ENCODE peak calls at places on chromosomes 5 and 9, in six cellular contexts. S, H, R, Y, M and W are unnamed samples.

GRCh38 chr5:178280631-178281030 is 48.0 kb upstream of the PHYKPL start:
- DNase-seq in Y (no peak), M (no peak), S (no peak), R (no peak), H (no peak), W (no peak)

GRCh38 chr9:128160603-128160987 is 530 bp downstream of the BBLN start:
- DNase-seq in M (peak), R (peak), Y (no peak), H (peak), S (peak), W (no peak)

GRCh38 chr9:96048954-96049831 is 173.7 kb downstream of the ERCC6L2 start:
- DNase-seq in H (no peak), R (no peak), S (no peak), M (no peak), Y (no peak), W (no peak)

GRCh38 chr9:108002296-108003056 is 512.9 kb upstream of the KLF4 start:
- DNase-seq in H (no peak), R (no peak), S (no peak), M (no peak), Y (no peak), W (no peak)

GRCh38 chr9:69044226-69045219 is 9.0 kb downstream of the FXN start:
- DNase-seq in M (no peak), Y (peak), H (no peak), R (peak), S (no peak), W (no peak)

GRCh38 chr9:75131700-75132099 is 43.4 kb downstream of the OSTF1 start:
- DNase-seq in R (no peak), M (no peak), Y (no peak), S (no peak), H (no peak), W (no peak)

GRCh38 chr5:111699976-111700375 is 57.0 kb downstream of the NREP start:
- DNase-seq in H (no peak), Y (no peak), M (no peak), S (no peak), R (no peak), W (peak)

GRCh38 chr9:5582835-5583195 is 46.1 kb upstream of the RIC1 start:
- DNase-seq in R (no peak), S (peak), M (no peak), Y (no peak), H (peak), W (peak)

GRCh38 chr9:114364528-114365041 is 23.2 kb downstream of the AKNA start:
- DNase-seq in Y (no peak), R (no peak), M (no peak), S (no peak), H (peak), W (no peak)

GRCh38 chr5:73856972-73857371 is 231.0 kb downstream of the ARHGEF28 start:
- DNase-seq in H (no peak), R (no peak), S (no peak), Y (no peak), M (no peak), W (no peak)

GRCh38 chr9:6938447-6938846 is 180.7 kb downstream of the KDM4C start:
- DNase-seq in S (no peak), H (no peak), Y (no peak), R (no peak), M (no peak), W (no peak)

GRCh38 chr5:149404746-149405549 is 25.9 kb upstream of the IL17B start:
- DNase-seq in R (no peak), Y (no peak), H (no peak), M (no peak), S (no peak), W (no peak)
- TF ChIP-seq CTCF in R (no peak), Y (no peak), H (no peak), M (no peak), S (no peak), W (no peak)

DNA sequence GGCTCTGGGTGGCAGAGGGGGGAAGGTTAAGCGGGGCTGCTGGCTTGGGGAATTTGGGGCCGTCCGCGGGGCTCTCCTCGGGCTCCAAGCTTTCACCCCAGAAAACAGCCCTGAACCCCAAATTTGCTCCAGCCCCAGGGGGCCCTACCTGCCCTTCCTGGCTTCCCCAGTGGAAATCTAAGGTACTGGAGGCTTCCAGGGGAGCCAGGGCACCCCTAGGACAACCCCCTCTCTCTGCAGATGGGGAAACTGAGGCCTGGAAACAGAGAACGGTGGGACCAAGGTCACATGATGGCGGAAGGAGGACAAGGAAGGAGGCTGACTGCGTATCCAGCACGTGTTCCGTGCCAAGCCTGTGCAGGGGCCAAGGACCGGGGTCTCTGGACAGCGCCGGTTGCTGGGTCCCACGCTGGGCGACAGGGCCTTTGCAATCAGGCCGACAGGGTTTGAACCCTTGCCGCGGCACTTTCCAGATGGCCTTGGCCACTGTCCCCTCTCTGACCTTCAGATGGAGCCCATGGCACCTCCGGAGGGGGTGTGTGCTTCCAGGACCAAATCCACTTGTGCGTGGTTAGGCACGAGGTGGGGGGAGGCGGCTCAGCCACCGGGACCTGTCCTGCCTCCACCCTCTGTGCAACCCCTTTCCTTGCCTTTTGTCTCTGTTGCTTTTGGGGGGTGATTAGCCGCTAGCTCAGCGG is 183.1 kb downstream of the C9orf50 start:
- DNase-seq in S (no peak), M (no peak), R (no peak), Y (no peak), H (no peak), W (no peak)
- TF ChIP-seq CTCF in S (no peak), M (no peak), R (no peak), Y (no peak), H (no peak), W (no peak)

DNA sequence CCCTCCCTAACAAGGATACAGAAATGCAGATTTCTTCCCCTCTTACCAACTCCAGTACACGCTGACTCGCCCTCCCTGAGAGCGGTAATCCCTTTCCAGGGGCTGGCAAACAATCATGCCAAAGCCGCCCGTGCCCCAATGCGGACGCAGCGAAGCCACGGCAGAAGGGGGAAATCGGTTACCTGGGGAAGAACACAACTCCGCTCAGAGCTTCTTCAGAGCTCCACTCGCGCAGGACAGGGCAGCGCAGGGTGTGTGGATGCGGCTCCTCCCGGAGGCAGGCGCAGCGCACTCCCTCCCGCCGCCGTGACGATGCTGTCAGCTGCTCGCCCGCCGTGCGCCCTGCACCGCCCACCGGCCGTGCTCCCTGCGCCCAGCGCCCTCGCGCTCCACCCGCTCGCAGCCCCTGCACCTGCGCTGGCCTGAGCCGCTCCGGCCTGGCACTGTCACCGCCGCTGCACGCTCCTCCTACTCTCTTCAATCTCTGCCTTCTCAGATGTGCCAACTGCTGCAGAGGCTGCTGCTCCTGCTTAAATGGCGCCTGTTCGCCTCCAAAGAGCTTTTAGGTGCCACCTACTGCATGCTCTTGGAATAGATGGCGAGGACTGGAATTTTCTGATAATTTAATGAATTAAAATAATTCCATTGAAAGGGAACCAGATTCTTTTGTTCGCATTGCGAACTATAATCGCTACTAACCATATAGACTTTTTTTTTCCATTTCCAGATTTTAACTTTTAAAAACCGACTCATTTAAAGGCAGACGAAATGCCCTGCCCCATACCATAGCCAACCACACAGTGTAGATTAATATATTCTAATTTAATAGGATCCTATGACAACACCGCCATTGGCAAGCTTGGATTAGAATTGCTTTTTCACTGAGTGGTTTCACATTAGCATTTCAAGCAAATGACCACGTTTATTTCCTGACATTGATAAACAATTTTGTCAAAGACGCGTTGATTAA is at the start of gene DIRAS2:
- DNase-seq in S (peak), M (peak), R (peak), Y (peak), H (no peak), W (peak)
- TF ChIP-seq CTCF in S (peak), M (peak), R (peak), Y (peak), H (no peak), W (peak)

DNA sequence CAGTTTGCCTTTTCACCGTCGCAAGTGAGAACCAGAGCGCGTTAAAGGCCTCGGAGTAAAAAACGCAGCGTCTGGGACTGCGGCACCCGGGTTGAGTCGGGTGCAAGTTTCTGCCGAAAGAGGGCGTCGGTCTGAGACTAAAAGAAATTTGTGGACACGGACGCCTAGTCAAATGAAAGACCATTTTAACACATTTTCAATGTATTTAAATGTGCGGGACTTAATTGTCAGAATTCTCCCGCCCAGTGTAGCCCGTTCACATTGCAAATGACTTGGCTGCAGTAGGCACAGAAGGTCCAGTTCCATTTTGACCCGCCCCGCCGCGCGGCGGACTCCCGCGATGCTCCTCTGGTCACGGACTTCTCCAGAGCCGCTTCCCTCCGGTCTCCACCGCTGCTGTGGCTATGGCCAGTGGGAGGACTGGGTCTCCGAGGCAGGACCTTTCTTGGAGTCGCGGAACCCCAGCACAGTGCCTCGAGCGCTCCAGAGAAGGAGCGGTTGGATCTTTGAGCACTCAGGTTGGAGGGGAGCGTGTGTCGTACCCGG is 1.3 kb upstream of the NPR3 start:
- DNase-seq in H (no peak), S (peak), M (peak), R (peak), Y (peak), W (peak)
- TF ChIP-seq CTCF in H (no peak), S (peak), M (peak), R (peak), Y (peak), W (peak)

GRCh38 chr5:3601060-3601710 is 5.6 kb downstream of the IRX1 start:
- DNase-seq in H (no peak), R (no peak), M (no peak), Y (no peak), S (no peak), W (no peak)

GRCh38 chr5:3604501-3604900 is 8.9 kb downstream of the IRX1 start:
- DNase-seq in R (no peak), H (no peak), M (no peak), S (no peak), Y (no peak), W (no peak)

GRCh38 chr5:3601929-3602712 is 6.5 kb downstream of the IRX1 start:
- DNase-seq in S (no peak), Y (no peak), R (no peak), H (no peak), M (no peak), W (no peak)

GRCh38 chr5:3605298-3606010 is 9.8 kb downstream of the IRX1 start:
- DNase-seq in S (no peak), Y (no peak), H (no peak), M (no peak), R (no peak), W (no peak)

DNA sequence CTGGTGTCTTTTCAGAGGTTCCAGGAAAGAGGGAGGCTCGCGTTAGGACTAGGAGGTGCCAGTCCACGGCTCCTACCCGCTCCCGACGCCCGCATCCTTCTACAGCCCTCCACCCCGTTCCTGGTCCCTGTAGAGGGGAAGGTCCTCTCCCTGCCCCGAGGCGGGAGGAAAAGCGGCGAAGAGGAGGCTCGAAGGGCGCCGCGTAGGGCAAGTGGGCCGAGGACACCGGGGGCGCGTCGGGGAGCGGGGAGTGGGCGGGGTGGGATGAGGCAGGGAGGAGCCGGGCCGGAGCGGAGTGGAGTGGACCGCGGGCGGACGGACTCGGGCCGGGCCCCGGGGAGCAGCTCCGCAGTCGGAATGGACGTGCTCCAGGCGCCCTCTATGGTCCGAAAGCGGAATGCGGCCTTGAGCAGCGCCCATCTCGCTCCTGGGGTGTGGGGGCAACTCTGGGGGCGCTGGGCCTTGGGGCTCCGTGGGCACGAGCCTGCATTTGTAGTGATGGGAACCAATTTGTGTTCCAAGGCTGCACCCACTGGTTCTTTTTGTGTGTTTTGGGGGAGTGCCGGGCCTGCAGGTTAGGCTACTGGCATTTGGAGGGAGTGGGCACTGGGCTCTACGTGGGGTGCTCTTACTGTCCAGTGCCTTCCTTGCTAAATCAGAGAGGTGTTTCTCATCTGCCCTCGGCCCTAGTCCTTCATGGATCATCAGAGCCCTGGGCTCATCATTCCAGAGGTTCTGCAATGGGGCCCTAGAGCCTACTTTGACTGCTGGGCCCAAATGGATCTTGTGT is 7.3 kb downstream of the IRX1 start:
- DNase-seq in Y (peak), S (no peak), H (no peak), M (peak), R (peak), W (no peak)
- TF ChIP-seq CTCF in Y (peak), S (no peak), H (no peak), M (peak), R (peak), W (peak)

GRCh38 chr9:33170464-33171156 is 3.5 kb upstream of the B4GALT1 start:
- DNase-seq in Y (no peak), R (peak), S (no peak), M (no peak), H (peak), W (no peak)
- TF ChIP-seq CTCF in Y (no peak), R (peak), S (peak), M (no peak), H (peak), W (peak)

DNA sequence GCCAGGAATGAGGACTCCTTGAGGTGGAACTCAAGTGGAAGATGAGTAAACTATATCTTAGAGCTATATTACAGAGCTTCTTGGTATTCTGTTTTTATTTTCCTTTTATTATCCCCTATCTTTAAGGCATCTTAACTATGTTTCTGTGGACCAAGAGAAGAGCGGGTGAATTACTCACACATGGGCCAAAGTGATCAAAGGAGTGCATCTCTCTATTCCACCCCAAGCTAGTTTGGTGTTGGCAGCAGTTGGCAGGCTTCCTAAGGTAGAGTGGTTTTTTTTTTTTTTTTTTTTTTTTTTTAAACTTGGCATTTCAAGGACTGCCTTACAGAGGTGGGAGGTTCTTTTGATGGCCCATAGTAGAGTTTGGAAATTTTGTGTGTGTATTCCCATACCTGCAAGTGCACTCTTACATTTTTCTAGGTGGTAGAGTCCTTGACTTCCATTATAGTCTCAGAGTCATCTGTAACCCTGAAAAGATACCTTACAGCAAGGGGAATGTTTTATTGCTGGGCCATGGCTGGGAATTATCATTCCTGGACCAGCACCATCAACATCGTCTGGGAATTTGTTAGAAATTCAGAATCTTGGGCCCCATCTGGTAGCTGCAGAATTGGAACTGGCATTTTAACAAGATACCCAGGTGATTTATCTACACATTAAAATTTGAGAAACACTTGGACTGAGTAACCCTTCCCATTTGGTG is 51.0 kb downstream of the ARHGAP26 start:
- DNase-seq in Y (no peak), M (no peak), S (no peak), H (no peak), R (no peak), W (no peak)
- TF ChIP-seq CTCF in Y (no peak), M (no peak), S (no peak), H (no peak), R (no peak), W (no peak)